ENCODE peak calls at places on chromosomes 1 and 21, in ten cellular contexts. One of them, this sample, is unnamed.

GRCh38 chr1:176111835-176112234 is 95.3 kb downstream of the COP1 start:
- DNase-seq in RWPE2: no peak
- DNase-seq in A673: no peak
- DNase-seq in testis: no peak
- DNase-seq in cardiac muscle cell: no peak
- DNase-seq in left ventricle myocardium inferior: no peak
- DNase-seq in prostate gland: no peak
- DNase-seq in neural progenitor cell: no peak
- DNase-seq in upper lobe of right lung: no peak
- DNase-seq in endodermal cell: no peak
- DNase-seq in this sample: no peak

GRCh38 chr1:77846966-77847365 is 41.5 kb upstream of the NEXN start:
- DNase-seq in left ventricle myocardium inferior: no peak
- DNase-seq in testis: no peak
- DNase-seq in endodermal cell: no peak
- DNase-seq in upper lobe of right lung: no peak
- DNase-seq in A673: no peak
- DNase-seq in RWPE2: no peak
- DNase-seq in neural progenitor cell: no peak
- DNase-seq in cardiac muscle cell: peak; percentile 27
- DNase-seq in prostate gland: no peak
- DNase-seq in this sample: no peak

GRCh38 chr1:12132078-12132477 is 34.7 kb upstream of the TNFRSF1B start:
- DNase-seq in testis: no peak
- DNase-seq in prostate gland: no peak
- DNase-seq in left ventricle myocardium inferior: no peak
- DNase-seq in endodermal cell: no peak
- DNase-seq in neural progenitor cell: no peak
- DNase-seq in RWPE2: no peak
- DNase-seq in A673: no peak
- DNase-seq in cardiac muscle cell: no peak
- DNase-seq in upper lobe of right lung: no peak
- DNase-seq in this sample: no peak

GRCh38 chr21:38922474-38922873 is 116.7 kb downstream of the ETS2 start:
- DNase-seq in RWPE2: no peak
- DNase-seq in testis: no peak
- DNase-seq in endodermal cell: no peak
- DNase-seq in prostate gland: no peak
- DNase-seq in cardiac muscle cell: no peak
- DNase-seq in neural progenitor cell: no peak
- DNase-seq in upper lobe of right lung: no peak
- DNase-seq in left ventricle myocardium inferior: no peak
- DNase-seq in A673: no peak
- DNase-seq in this sample: no peak

GRCh38 chr1:205648212-205648910 is 16.6 kb upstream of the ELK4 start:
- DNase-seq in upper lobe of right lung: peak; percentile 6
- DNase-seq in prostate gland: peak; percentile 74
- DNase-seq in cardiac muscle cell: no peak
- DNase-seq in testis: no peak
- DNase-seq in A673: no peak
- DNase-seq in RWPE2: no peak
- DNase-seq in endodermal cell: peak; percentile 55
- DNase-seq in left ventricle myocardium inferior: no peak
- DNase-seq in neural progenitor cell: peak; percentile 43
- DNase-seq in this sample: no peak

GRCh38 chr1:3579626-3580025 is 31.7 kb downstream of the MEGF6 start:
- DNase-seq in RWPE2: no peak
- DNase-seq in endodermal cell: no peak
- DNase-seq in upper lobe of right lung: no peak
- DNase-seq in cardiac muscle cell: no peak
- DNase-seq in left ventricle myocardium inferior: no peak
- DNase-seq in prostate gland: no peak
- DNase-seq in testis: no peak
- DNase-seq in neural progenitor cell: no peak
- DNase-seq in A673: no peak
- DNase-seq in this sample: no peak

GRCh38 chr1:192575499-192576189 is at the start of gene RGS1:
- DNase-seq in endodermal cell: no peak
- DNase-seq in cardiac muscle cell: no peak
- DNase-seq in RWPE2: no peak
- DNase-seq in prostate gland: no peak
- DNase-seq in testis: peak; percentile 41
- DNase-seq in left ventricle myocardium inferior: peak; percentile 16
- DNase-seq in A673: no peak
- DNase-seq in neural progenitor cell: no peak
- DNase-seq in upper lobe of right lung: peak; percentile 66
- DNase-seq in this sample: no peak

GRCh38 chr1:155002479-155003226 is at the start of gene ZBTB7B:
- DNase-seq in testis: no peak
- DNase-seq in endodermal cell: peak; percentile 77
- DNase-seq in neural progenitor cell: peak; percentile 59
- DNase-seq in A673: peak; percentile 41
- DNase-seq in left ventricle myocardium inferior: no peak
- DNase-seq in prostate gland: peak; percentile 49
- DNase-seq in RWPE2: peak; percentile 72
- DNase-seq in upper lobe of right lung: peak; percentile 87
- DNase-seq in cardiac muscle cell: peak; percentile 47
- DNase-seq in this sample: no peak

GRCh38 chr1:16143566-16144324 is 12.1 kb downstream of the EPHA2 start:
- DNase-seq in prostate gland: peak; percentile 38
- DNase-seq in testis: peak; percentile 80
- DNase-seq in A673: peak; percentile 76
- DNase-seq in RWPE2: peak; percentile 94
- DNase-seq in upper lobe of right lung: peak; percentile 92
- DNase-seq in left ventricle myocardium inferior: peak; percentile 75
- DNase-seq in neural progenitor cell: no peak
- DNase-seq in cardiac muscle cell: peak; percentile 32
- DNase-seq in endodermal cell: peak; percentile 70
- DNase-seq in this sample: no peak

GRCh38 chr1:18414872-18415447 is 65.8 kb upstream of the KLHDC7A start:
- DNase-seq in left ventricle myocardium inferior: no peak
- DNase-seq in upper lobe of right lung: no peak
- DNase-seq in A673: no peak
- DNase-seq in neural progenitor cell: no peak
- DNase-seq in endodermal cell: no peak
- DNase-seq in RWPE2: no peak
- DNase-seq in prostate gland: no peak
- DNase-seq in cardiac muscle cell: no peak
- DNase-seq in testis: no peak
- DNase-seq in this sample: no peak
- H3K27ac ChIP-seq in left ventricle myocardium inferior: no peak overlapping the region
- H3K27ac ChIP-seq in upper lobe of right lung: no peak overlapping the region
- H3K27ac ChIP-seq in A673: no peak overlapping the region
- H3K27ac ChIP-seq in neural progenitor cell: no peak overlapping the region
- H3K27ac ChIP-seq in endodermal cell: no peak overlapping the region
- H3K27ac ChIP-seq in RWPE2: no peak overlapping the region
- H3K27ac ChIP-seq in prostate gland: no peak overlapping the region
- H3K27ac ChIP-seq in cardiac muscle cell: no peak overlapping the region
- H3K27ac ChIP-seq in testis: no peak overlapping the region
- H3K27ac ChIP-seq in this sample: no peak overlapping the region

GRCh38 chr1:84435159-84435558 is 36.9 kb downstream of the DNASE2B start:
- DNase-seq in endodermal cell: no peak
- DNase-seq in left ventricle myocardium inferior: no peak
- DNase-seq in prostate gland: no peak
- DNase-seq in cardiac muscle cell: no peak
- DNase-seq in A673: no peak
- DNase-seq in neural progenitor cell: no peak
- DNase-seq in upper lobe of right lung: no peak
- DNase-seq in testis: no peak
- DNase-seq in RWPE2: no peak
- DNase-seq in this sample: no peak

GRCh38 chr1:84433253-84434080 is 35.2 kb downstream of the DNASE2B start:
- DNase-seq in RWPE2: no peak
- DNase-seq in upper lobe of right lung: no peak
- DNase-seq in cardiac muscle cell: peak; percentile 88
- DNase-seq in prostate gland: peak; percentile 63
- DNase-seq in A673: peak; percentile 81
- DNase-seq in testis: peak; percentile 63
- DNase-seq in left ventricle myocardium inferior: no peak
- DNase-seq in endodermal cell: peak; percentile 77
- DNase-seq in neural progenitor cell: peak; percentile 63
- DNase-seq in this sample: peak; percentile 58

GRCh38 chr1:84436907-84437667 is 38.8 kb downstream of the DNASE2B start:
- DNase-seq in cardiac muscle cell: no peak
- DNase-seq in upper lobe of right lung: no peak
- DNase-seq in endodermal cell: no peak
- DNase-seq in left ventricle myocardium inferior: no peak
- DNase-seq in neural progenitor cell: no peak
- DNase-seq in prostate gland: no peak
- DNase-seq in A673: no peak
- DNase-seq in RWPE2: no peak
- DNase-seq in testis: peak; percentile 15
- DNase-seq in this sample: no peak

GRCh38 chr1:84434756-84435142 is 36.5 kb downstream of the DNASE2B start:
- DNase-seq in cardiac muscle cell: no peak
- DNase-seq in RWPE2: no peak
- DNase-seq in testis: no peak
- DNase-seq in endodermal cell: no peak
- DNase-seq in prostate gland: no peak
- DNase-seq in left ventricle myocardium inferior: no peak
- DNase-seq in A673: no peak
- DNase-seq in neural progenitor cell: no peak
- DNase-seq in upper lobe of right lung: no peak
- DNase-seq in this sample: no peak

GRCh38 chr1:84434081-84434755 is 35.9 kb downstream of the DNASE2B start:
- DNase-seq in testis: no peak
- DNase-seq in neural progenitor cell: no peak
- DNase-seq in cardiac muscle cell: no peak
- DNase-seq in upper lobe of right lung: no peak
- DNase-seq in A673: no peak
- DNase-seq in endodermal cell: no peak
- DNase-seq in RWPE2: no peak
- DNase-seq in left ventricle myocardium inferior: no peak
- DNase-seq in prostate gland: no peak
- DNase-seq in this sample: no peak
- TF ChIP-seq CTCF in testis: no peak
- TF ChIP-seq CTCF in neural progenitor cell: no peak
- TF ChIP-seq CTCF in cardiac muscle cell: no peak
- TF ChIP-seq CTCF in upper lobe of right lung: peak; percentile 3
- TF ChIP-seq CTCF in A673: no peak
- TF ChIP-seq CTCF in endodermal cell: peak; percentile 4
- TF ChIP-seq CTCF in RWPE2: peak; percentile 65
- TF ChIP-seq CTCF in left ventricle myocardium inferior: peak; percentile 17
- TF ChIP-seq CTCF in prostate gland: no peak
- TF ChIP-seq CTCF in this sample: no peak

GRCh38 chr1:21541330-21541729 is 32.1 kb downstream of the ALPL start:
- DNase-seq in prostate gland: no peak
- DNase-seq in left ventricle myocardium inferior: no peak
- DNase-seq in upper lobe of right lung: no peak
- DNase-seq in endodermal cell: no peak
- DNase-seq in neural progenitor cell: no peak
- DNase-seq in testis: no peak
- DNase-seq in RWPE2: no peak
- DNase-seq in cardiac muscle cell: no peak
- DNase-seq in A673: no peak
- DNase-seq in this sample: no peak

GRCh38 chr1:21537932-21538630 is 28.9 kb downstream of the ALPL start:
- DNase-seq in upper lobe of right lung: peak; percentile 69
- DNase-seq in endodermal cell: peak; percentile 64
- DNase-seq in cardiac muscle cell: peak; percentile 60
- DNase-seq in testis: peak; percentile 85
- DNase-seq in A673: no peak
- DNase-seq in RWPE2: no peak
- DNase-seq in prostate gland: no peak
- DNase-seq in neural progenitor cell: no peak
- DNase-seq in left ventricle myocardium inferior: peak; percentile 75
- DNase-seq in this sample: no peak

GRCh38 chr1:21541835-21542234 is 32.6 kb downstream of the ALPL start:
- DNase-seq in cardiac muscle cell: peak; percentile 80
- DNase-seq in testis: no peak
- DNase-seq in neural progenitor cell: no peak
- DNase-seq in prostate gland: no peak
- DNase-seq in upper lobe of right lung: no peak
- DNase-seq in left ventricle myocardium inferior: peak; percentile 64
- DNase-seq in A673: no peak
- DNase-seq in RWPE2: no peak
- DNase-seq in endodermal cell: no peak
- DNase-seq in this sample: peak; percentile 20

GRCh38 chr1:21537511-21537931 is 28.3 kb downstream of the ALPL start:
- DNase-seq in upper lobe of right lung: no peak
- DNase-seq in testis: peak; percentile 94
- DNase-seq in A673: no peak
- DNase-seq in endodermal cell: peak; percentile 64
- DNase-seq in RWPE2: no peak
- DNase-seq in left ventricle myocardium inferior: peak; percentile 73
- DNase-seq in neural progenitor cell: no peak
- DNase-seq in cardiac muscle cell: no peak
- DNase-seq in prostate gland: no peak
- DNase-seq in this sample: no peak

GRCh38 chr1:21539933-21540332 is 30.7 kb downstream of the ALPL start:
- DNase-seq in left ventricle myocardium inferior: peak; percentile 64
- DNase-seq in neural progenitor cell: peak; percentile 63
- DNase-seq in prostate gland: peak; percentile 71
- DNase-seq in endodermal cell: peak; percentile 91
- DNase-seq in upper lobe of right lung: no peak
- DNase-seq in RWPE2: no peak
- DNase-seq in cardiac muscle cell: no peak
- DNase-seq in testis: peak; percentile 80
- DNase-seq in A673: peak; percentile 47
- DNase-seq in this sample: no peak
- H3K27ac ChIP-seq in left ventricle myocardium inferior: peak overlapping the region; percentile 94
- H3K27ac ChIP-seq in neural progenitor cell: no peak overlapping the region
- H3K27ac ChIP-seq in prostate gland: no peak overlapping the region
- H3K27ac ChIP-seq in endodermal cell: no peak overlapping the region
- H3K27ac ChIP-seq in upper lobe of right lung: no peak overlapping the region
- H3K27ac ChIP-seq in RWPE2: no peak overlapping the region
- H3K27ac ChIP-seq in cardiac muscle cell: no peak overlapping the region
- H3K27ac ChIP-seq in testis: no peak overlapping the region
- H3K27ac ChIP-seq in A673: no peak overlapping the region
- H3K27ac ChIP-seq in this sample: no peak overlapping the region

GRCh38 chr1:33741749-33742148 is 122.1 kb upstream of the HMGB4 start:
- DNase-seq in upper lobe of right lung: no peak
- DNase-seq in cardiac muscle cell: no peak
- DNase-seq in endodermal cell: no peak
- DNase-seq in A673: no peak
- DNase-seq in neural progenitor cell: no peak
- DNase-seq in testis: no peak
- DNase-seq in prostate gland: no peak
- DNase-seq in RWPE2: no peak
- DNase-seq in left ventricle myocardium inferior: no peak
- DNase-seq in this sample: no peak

GRCh38 chr1:33742663-33743062 is 121.2 kb upstream of the HMGB4 start:
- DNase-seq in endodermal cell: no peak
- DNase-seq in prostate gland: no peak
- DNase-seq in RWPE2: no peak
- DNase-seq in upper lobe of right lung: no peak
- DNase-seq in cardiac muscle cell: no peak
- DNase-seq in neural progenitor cell: no peak
- DNase-seq in testis: no peak
- DNase-seq in left ventricle myocardium inferior: no peak
- DNase-seq in A673: no peak
- DNase-seq in this sample: no peak

GRCh38 chr1:33738976-33739375 is 124.9 kb upstream of the HMGB4 start:
- DNase-seq in testis: no peak
- DNase-seq in neural progenitor cell: no peak
- DNase-seq in prostate gland: no peak
- DNase-seq in A673: no peak
- DNase-seq in cardiac muscle cell: no peak
- DNase-seq in endodermal cell: no peak
- DNase-seq in left ventricle myocardium inferior: no peak
- DNase-seq in RWPE2: no peak
- DNase-seq in upper lobe of right lung: no peak
- DNase-seq in this sample: no peak

GRCh38 chr1:33738536-33738935 is 125.3 kb upstream of the HMGB4 start:
- DNase-seq in A673: no peak
- DNase-seq in testis: no peak
- DNase-seq in endodermal cell: no peak
- DNase-seq in RWPE2: no peak
- DNase-seq in cardiac muscle cell: no peak
- DNase-seq in upper lobe of right lung: no peak
- DNase-seq in prostate gland: no peak
- DNase-seq in left ventricle myocardium inferior: no peak
- DNase-seq in neural progenitor cell: no peak
- DNase-seq in this sample: no peak

GRCh38 chr1:33740040-33740745 is 123.7 kb upstream of the HMGB4 start:
- DNase-seq in RWPE2: no peak
- DNase-seq in A673: no peak
- DNase-seq in testis: no peak
- DNase-seq in left ventricle myocardium inferior: no peak
- DNase-seq in prostate gland: no peak
- DNase-seq in endodermal cell: no peak
- DNase-seq in neural progenitor cell: no peak
- DNase-seq in cardiac muscle cell: no peak
- DNase-seq in upper lobe of right lung: no peak
- DNase-seq in this sample: no peak
- TF ChIP-seq CTCF in RWPE2: no peak
- TF ChIP-seq CTCF in A673: no peak
- TF ChIP-seq CTCF in testis: no peak
- TF ChIP-seq CTCF in left ventricle myocardium inferior: no peak
- TF ChIP-seq CTCF in prostate gland: no peak
- TF ChIP-seq CTCF in endodermal cell: peak; percentile 59
- TF ChIP-seq CTCF in neural progenitor cell: no peak
- TF ChIP-seq CTCF in cardiac muscle cell: no peak
- TF ChIP-seq CTCF in upper lobe of right lung: no peak
- TF ChIP-seq CTCF in this sample: peak; percentile 16

This sample was measured in AG04450.